ENCODE peak calls at places on chromosomes 2 and 18, in five cellular contexts. H is SHP77; X is activated CD4-positive, alpha-beta T cell treated with anti-CD3 and anti-CD28 coated beads for 48 hours; M is EL; A is stimulated activated CD8-positive, alpha-beta memory T cell treated with anti-CD3 and anti-CD28 coated beads, Interleukin-4, amount 100 ng/mL, for 4 hours. Q is an unnamed sample.

GRCh38 chr2:207855591-207855990 is 85.9 kb upstream of the FZD5 start:
- DNase-seq in A (no peak), H (no peak), X (no peak), M (peak; percentile 6), Q (no peak)

GRCh38 chr2:216004408-216005283 is 8.7 kb downstream of the MREG start:
- DNase-seq in X (peak; percentile 38), A (no peak), H (no peak), M (no peak), Q (no peak)

GRCh38 chr2:195660265-195660890 is 3.4 kb downstream of the SLC39A10 start:
- DNase-seq in M (peak; percentile 71), A (peak; percentile 84), X (peak; percentile 83), H (peak; percentile 18), Q (peak; percentile 67)

GRCh38 chr2:120390381-120391055 is 44.6 kb downstream of the INHBB start:
- DNase-seq in H (no peak), X (no peak), A (no peak), M (no peak), Q (no peak)

GRCh38 chr2:182406221-182406620 is 20.6 kb downstream of the PDE1A start:
- DNase-seq in A (no peak), X (no peak), M (no peak), H (no peak), Q (no peak)

GRCh38 chr2:162258686-162259085 is 15.4 kb upstream of the FAP start:
- DNase-seq in H (no peak), M (peak; percentile 38), X (no peak), A (no peak), Q (no peak)

GRCh38 chr2:157158111-157158510 is 99.4 kb upstream of the GALNT5 start:
- DNase-seq in H (no peak), A (no peak), M (peak; percentile 51), X (no peak), Q (no peak)

GRCh38 chr2:79005211-79005610 is 20.3 kb upstream of the REG3G start:
- DNase-seq in H (no peak), X (no peak), M (no peak), A (no peak), Q (no peak)

GRCh38 chr18:8754995-8755955 is 49.9 kb downstream of the MTCL1 start:
- DNase-seq in A (no peak), X (peak; percentile 36), H (no peak), M (peak; percentile 78), Q (peak; percentile 16)

GRCh38 chr2:43387092-43388062 is 161.0 kb upstream of the ZFP36L2 start:
- DNase-seq in X (no peak), A (no peak), H (no peak), M (peak; percentile 31), Q (peak; percentile 18)

GRCh38 chr2:154855113-154855512 is 156.6 kb downstream of the KCNJ3 start:
- DNase-seq in A (no peak), H (no peak), X (no peak), M (no peak), Q (no peak)

GRCh38 chr2:146312899-146313298 is 1531.9 kb upstream of the ACVR2A start:
- DNase-seq in M (peak; percentile 59), A (no peak), H (no peak), X (no peak), Q (no peak)

GRCh38 chr2:145200307-145200706 is 680.4 kb upstream of the ZEB2 start:
- DNase-seq in X (no peak), H (no peak), M (no peak), A (no peak), Q (no peak)

GRCh38 chr2:14866953-14867352 is 234.4 kb downstream of the LRATD1 start:
- DNase-seq in M (no peak), H (peak; percentile 93), A (no peak), X (no peak), Q (no peak)

GRCh38 chr2:106789185-106789584 is 96.8 kb downstream of the ST6GAL2 start:
- DNase-seq in M (peak; percentile 16), A (no peak), H (no peak), X (no peak), Q (no peak)

GRCh38 chr2:47016172-47016913 is 100.7 kb upstream of the MCFD2 start:
- DNase-seq in M (peak; percentile 88), X (no peak), H (no peak), A (no peak), Q (no peak)

GRCh38 chr2:149038442-149039212 is at the start of gene LYPD6B:
- DNase-seq in X (no peak), M (peak; percentile 26), H (no peak), A (no peak), Q (no peak)

GRCh38 chr2:210593166-210593565 is 36.8 kb downstream of the CPS1 start:
- DNase-seq in M (no peak), H (no peak), X (no peak), A (no peak), Q (no peak)

GRCh38 chr2:217799553-217800432 is 203.0 kb downstream of the TNS1 start:
- DNase-seq in X (no peak), M (no peak), H (no peak), A (no peak), Q (no peak)

GRCh38 chr2:201918981-201919380 is 112.6 kb downstream of the CDK15 start:
- DNase-seq in A (no peak), M (no peak), H (no peak), X (no peak), Q (no peak)

GRCh38 chr18:45652703-45653490 is 37.6 kb downstream of the SLC14A2 start:
- DNase-seq in A (no peak), X (no peak), M (peak; percentile 35), H (no peak), Q (no peak)

GRCh38 chr2:54271843-54272600 is 16.0 kb upstream of the TSPYL6 start:
- DNase-seq in X (no peak), A (no peak), M (no peak), H (no peak), Q (no peak)

GRCh38 chr2:58387701-58388100 is 146.6 kb upstream of the FANCL start:
- DNase-seq in X (no peak), M (no peak), H (no peak), A (no peak), Q (no peak)

GRCh38 chr2:147845608-147846002 is 776 bp downstream of the ACVR2A start:
- DNase-seq in A (no peak), M (peak; percentile 28), X (no peak), H (no peak), Q (no peak)

GRCh38 chr2:3626118-3626816 is 31.4 kb downstream of the COLEC11 start:
- DNase-seq in H (no peak), M (no peak), X (no peak), A (no peak), Q (no peak)

GRCh38 chr18:64295839-64296238 is 147.0 kb upstream of the LINC00305 start:
- DNase-seq in X (no peak), H (no peak), A (no peak), M (no peak), Q (no peak)

GRCh38 chr2:156145469-156145868 is 187.1 kb downstream of the NR4A2 start:
- DNase-seq in H (no peak), A (no peak), X (no peak), M (no peak), Q (no peak)

GRCh38 chr2:128689971-128690370 is 371.3 kb upstream of the HS6ST1 start:
- DNase-seq in X (no peak), A (no peak), M (no peak), H (peak; percentile 63), Q (no peak)

Q was measured in stimulated activated naive CD8-positive, alpha-beta T cell treated with anti-CD3 and anti-CD28 coated beads, Interleukin-15, amount 100 ng/mL, for 72 hours.